ENCODE peak calls at places on chromosomes 5 and 9, in six cellular contexts. X is stomach, R is uterus, M is tibial nerve, V is IMR-90, P is A549. U is an unnamed sample.

GRCh38 chr9:122051401-122052346 is 41.4 kb downstream of the TTLL11 start:
- DNase-seq in X (no peak), R (no peak), M (no peak), V (peak), P (no peak), U (peak)

GRCh38 chr9:69379250-69379982 is 54.4 kb downstream of the ENTREP1 start:
- DNase-seq in X (no peak), R (no peak), M (no peak), V (peak), P (no peak), U (no peak)

GRCh38 chr9:107784235-107784958 is 294.8 kb upstream of the KLF4 start:
- DNase-seq in X (no peak), R (no peak), M (peak), V (peak), P (no peak), U (peak)

GRCh38 chr5:151810907-151811306 is 39.2 kb downstream of the G3BP1 start:
- DNase-seq in X (no peak), R (no peak), M (no peak), V (peak), P (no peak), U (peak)

GRCh38 chr5:149957855-149958254 is 2.7 kb upstream of the SLC26A2 start:
- DNase-seq in X (no peak), R (no peak), M (no peak), V (no peak), P (peak), U (no peak)

GRCh38 chr5:77644443-77645157 is 6.1 kb upstream of the OTP start:
- DNase-seq in X (no peak), R (no peak), M (no peak), V (no peak), P (no peak), U (no peak)

GRCh38 chr5:147485046-147485445 is 24.8 kb downstream of the DPYSL3 start:
- DNase-seq in X (no peak), R (no peak), M (no peak), V (peak), P (no peak), U (no peak)

GRCh38 chr5:148750614-148751013 is 75.8 kb upstream of the ADRB2 start:
- DNase-seq in X (no peak), R (no peak), M (no peak), V (no peak), P (no peak), U (no peak)

GRCh38 chr5:109964136-109964535 is 274.4 kb downstream of the MAN2A1 start:
- DNase-seq in X (no peak), R (no peak), M (no peak), V (no peak), P (no peak), U (no peak)

GRCh38 chr5:149445739-149446369 is 66.8 kb upstream of the IL17B start:
- DNase-seq in X (no peak), R (peak), M (no peak), V (peak), P (peak), U (peak)

GRCh38 chr5:169970334-169970733 is 10.0 kb downstream of the INSYN2B start:
- DNase-seq in X (no peak), R (no peak), M (no peak), V (no peak), P (no peak), U (no peak)

GRCh38 chr5:122053181-122054109 is 24.6 kb downstream of the LOX start:
- DNase-seq in X (no peak), R (peak), M (no peak), V (peak), P (no peak), U (no peak)

GRCh38 chr5:128346038-128346437 is 192.0 kb downstream of the FBN2 start:
- DNase-seq in X (no peak), R (no peak), M (no peak), V (no peak), P (no peak), U (no peak)

GRCh38 chr9:116888066-116888465 is 201.0 kb downstream of the TRIM32 start:
- DNase-seq in X (no peak), R (no peak), M (no peak), V (no peak), P (no peak), U (no peak)

GRCh38 chr5:151612689-151613427 is 21.7 kb upstream of the FAT2 start:
- DNase-seq in X (no peak), R (no peak), M (no peak), V (peak), P (peak), U (no peak)

GRCh38 chr5:121873409-121873808 is 21.7 kb downstream of the FTMT start:
- DNase-seq in X (no peak), R (no peak), M (no peak), V (no peak), P (no peak), U (no peak)

GRCh38 chr5:77030097-77031071 is at the start of gene AGGF1:
- DNase-seq in X (peak), R (peak), M (peak), V (peak), P (peak), U (peak)

GRCh38 chr5:67021522-67022316 is 174.9 kb downstream of the CD180 start:
- DNase-seq in X (no peak), R (no peak), M (no peak), V (peak), P (no peak), U (no peak)

GRCh38 chr5:91223886-91224285 is 159.2 kb downstream of the ARRDC3 start:
- DNase-seq in X (no peak), R (no peak), M (no peak), V (peak), P (no peak), U (no peak)

GRCh38 chr9:127021664-127022337 is 100.6 kb downstream of the ANGPTL2 start:
- DNase-seq in X (peak), R (peak), M (peak), V (peak), P (no peak), U (no peak)

GRCh38 chr9:91191443-91192378 is 170.0 kb downstream of the AUH start:
- DNase-seq in X (no peak), R (no peak), M (no peak), V (no peak), P (no peak), U (no peak)

GRCh38 chr9:91195372-91196012 is 166.2 kb downstream of the AUH start:
- DNase-seq in X (no peak), R (no peak), M (no peak), V (no peak), P (no peak), U (no peak)

GRCh38 chr9:91192785-91193657 is 168.7 kb downstream of the AUH start:
- DNase-seq in X (peak), R (peak), M (peak), V (peak), P (peak), U (peak)

GRCh38 chr9:91192379-91192775 is 169.3 kb downstream of the AUH start:
- DNase-seq in X (no peak), R (no peak), M (no peak), V (peak), P (no peak), U (peak)

DNA sequence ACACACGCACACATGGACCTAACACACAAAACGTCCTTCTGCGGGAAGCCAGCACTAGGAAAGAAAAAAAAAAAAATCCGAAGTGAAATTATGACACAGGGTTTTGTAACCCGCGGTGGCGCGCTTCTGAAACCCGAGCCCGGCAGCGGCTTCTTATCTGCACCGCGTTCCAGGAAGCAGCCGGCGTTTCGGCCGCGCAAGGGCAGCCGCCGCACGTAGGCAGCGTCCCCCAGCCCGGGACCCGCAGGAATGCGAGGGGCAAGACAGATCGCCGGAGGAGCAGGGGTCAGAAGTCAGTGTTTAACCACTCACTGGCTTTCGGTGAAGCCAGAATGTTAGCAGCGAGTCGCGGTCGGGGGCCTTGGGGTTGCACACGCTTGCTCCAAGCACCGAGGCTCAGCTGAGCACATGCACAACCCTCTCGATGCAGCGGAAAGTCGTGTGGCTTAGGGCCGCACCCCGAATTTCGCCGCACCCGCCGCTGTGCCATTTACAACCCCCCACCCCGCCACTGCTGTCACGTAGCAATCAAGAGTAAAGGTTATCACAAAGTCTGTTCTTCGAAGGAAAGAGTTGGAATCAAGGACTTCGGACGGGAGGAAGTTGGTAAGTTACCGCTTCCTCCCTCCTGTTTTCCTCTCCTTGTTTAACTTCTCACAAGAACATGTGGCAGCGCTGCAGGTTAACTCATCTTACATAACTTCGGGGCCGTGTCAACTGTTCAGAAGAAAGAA is 167.9 kb downstream of the AUH start:
- DNase-seq in X (peak), R (peak), M (peak), V (peak), P (peak), U (peak)
- TF ChIP-seq POLR2A in X (peak), R (peak), M (no peak), V (peak), P (no peak), U (no peak)

DNA sequence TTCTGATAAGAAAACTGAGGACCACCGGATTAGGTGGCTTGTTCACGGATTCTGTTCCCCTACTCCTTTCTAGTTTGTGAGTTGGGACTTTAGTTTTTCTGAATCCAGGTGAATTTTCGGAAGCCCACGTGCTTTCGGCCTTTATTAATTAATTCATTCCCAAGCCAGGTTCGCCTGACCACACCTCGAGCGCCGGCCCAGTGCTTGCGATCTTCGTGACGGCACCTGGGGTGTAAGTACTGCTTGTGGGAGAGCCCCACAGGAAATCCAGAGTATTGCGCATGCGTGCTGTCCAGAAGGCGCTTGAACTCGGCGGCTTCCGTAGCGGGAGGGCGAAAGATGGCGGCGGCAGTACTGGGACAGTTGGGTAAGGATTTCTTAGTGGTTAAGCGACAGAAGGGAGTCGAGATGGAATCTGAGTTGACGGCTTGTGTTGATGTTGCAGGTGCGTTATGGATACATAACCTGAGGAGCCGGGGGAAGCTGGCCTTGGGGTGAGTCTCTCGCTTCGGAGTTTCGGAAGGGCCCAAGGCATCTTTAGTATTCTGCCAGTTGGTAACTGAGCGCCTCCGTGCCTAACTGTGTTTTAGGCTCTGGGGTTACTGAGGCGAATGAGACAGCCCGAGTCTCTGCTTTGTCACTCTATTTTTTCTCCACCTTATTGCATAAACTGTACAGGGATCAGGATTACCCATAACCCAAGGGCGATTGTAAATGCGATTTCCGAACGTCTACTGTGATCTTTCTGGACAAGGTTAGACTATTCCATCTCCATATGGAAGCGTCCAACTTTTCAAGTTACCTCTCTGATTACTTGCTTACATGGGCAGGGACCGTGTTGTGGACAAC is at the start of gene MRPL22:
- DNase-seq in X (peak), R (peak), M (peak), V (peak), P (peak), U (peak)
- TF ChIP-seq POLR2A in X (no peak), R (no peak), M (no peak), V (peak), P (peak), U (peak)

DNA sequence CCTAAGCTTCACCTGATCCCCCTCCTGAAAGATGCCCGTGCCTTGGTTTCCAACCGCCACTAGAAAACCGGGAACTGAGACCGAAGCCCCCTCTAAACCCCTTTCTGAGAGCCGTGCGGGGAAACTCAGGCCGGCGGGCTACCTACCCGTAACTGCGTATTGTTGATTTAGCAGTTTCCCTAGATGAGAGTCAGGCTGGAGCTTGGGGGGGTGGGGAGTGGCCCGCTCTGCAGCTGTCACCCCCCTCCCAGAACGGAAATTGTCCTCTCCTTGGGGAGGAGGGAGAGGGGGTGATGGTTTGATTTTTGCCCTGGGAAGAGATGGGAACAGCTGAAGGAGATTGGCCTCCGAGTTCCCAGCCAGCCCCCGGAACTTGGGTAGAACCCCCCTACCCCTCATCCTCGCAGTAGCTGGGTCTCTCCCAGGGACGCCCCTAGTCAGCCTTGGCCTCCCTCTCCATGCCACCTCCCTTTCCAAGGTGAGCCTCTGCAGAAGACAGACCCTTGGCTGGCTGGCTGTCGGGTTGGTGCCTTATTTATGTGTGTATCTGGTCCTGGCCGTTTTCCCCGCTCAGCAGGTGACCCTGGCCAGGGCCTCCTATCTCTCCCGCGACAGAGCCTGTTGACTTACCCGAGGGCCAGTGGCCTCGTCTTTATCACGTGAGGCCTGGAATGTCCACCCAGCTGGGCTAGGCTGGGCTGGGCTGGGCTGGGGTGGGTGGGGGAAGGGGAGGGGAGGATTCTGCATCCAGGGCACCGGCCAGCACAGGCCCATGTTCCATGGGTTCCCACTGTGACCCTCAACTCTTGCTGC is 2.7 kb downstream of the CXXC5 start:
- DNase-seq in X (peak), R (no peak), M (peak), V (no peak), P (no peak), U (peak)
- TF ChIP-seq POLR2A in X (no peak), R (no peak), M (peak), V (no peak), P (no peak), U (no peak)

GRCh38 chr9:111895996-111896941 is at the start of gene UGCG:
- DNase-seq in X (peak), R (peak), M (peak), V (peak), P (peak), U (peak)
- TF ChIP-seq POLR2A in X (no peak), R (peak), M (peak), V (peak), P (peak), U (peak)

GRCh38 chr9:34197280-34197679 is 18.4 kb downstream of the UBAP1 start:
- DNase-seq in X (no peak), R (no peak), M (no peak), V (no peak), P (no peak), U (no peak)
- TF ChIP-seq POLR2A in X (no peak), R (no peak), M (no peak), V (no peak), P (no peak), U (no peak)

DNA sequence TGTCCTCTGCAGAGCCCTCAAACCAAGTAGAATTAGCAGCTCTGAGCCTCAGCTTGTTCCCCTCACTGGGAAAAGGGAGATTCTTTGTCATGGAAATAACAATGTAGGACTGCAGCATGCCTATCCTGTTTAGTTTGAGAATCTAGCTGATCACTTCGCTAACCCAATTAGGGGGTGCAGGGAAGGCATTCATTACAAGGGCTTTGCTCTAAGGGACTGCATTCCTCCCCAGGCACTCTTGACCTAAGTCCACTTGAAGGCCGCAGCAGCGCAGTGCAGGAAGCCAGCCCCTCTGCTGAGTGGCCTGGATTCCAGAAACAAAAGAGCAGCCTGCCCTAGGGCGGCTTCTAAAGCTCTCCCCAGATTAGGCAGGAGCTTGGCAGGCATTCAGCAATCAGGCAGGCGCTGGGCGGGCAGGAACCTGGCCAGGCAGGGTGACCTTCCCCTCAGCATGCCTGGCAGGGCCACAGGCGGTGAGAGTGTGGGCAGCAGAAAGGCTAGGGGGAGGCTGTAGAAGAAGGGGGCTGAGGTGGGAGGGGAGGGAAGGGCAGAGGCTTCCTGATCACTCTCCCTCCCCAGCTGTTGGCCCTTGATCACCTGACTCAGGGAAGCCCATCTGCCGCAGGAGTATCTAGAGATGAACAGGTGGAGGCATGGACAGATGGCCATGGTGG is 24.8 kb downstream of the CCNJL start:
- DNase-seq in X (peak), R (no peak), M (no peak), V (no peak), P (no peak), U (no peak)
- TF ChIP-seq POLR2A in X (no peak), R (no peak), M (no peak), V (no peak), P (peak), U (no peak)

GRCh38 chr5:111512406-111513174 is at the start of gene STARD4:
- DNase-seq in X (peak), R (peak), M (peak), V (peak), P (peak), U (peak)
- TF ChIP-seq POLR2A in X (peak), R (peak), M (peak), V (peak), P (peak), U (peak)

GRCh38 chr9:114059047-114059803 is 18.9 kb downstream of the AMBP start:
- DNase-seq in X (no peak), R (no peak), M (no peak), V (no peak), P (no peak), U (no peak)
- TF ChIP-seq POLR2A in X (no peak), R (no peak), M (no peak), V (no peak), P (no peak), U (no peak)

GRCh38 chr9:137618105-137619067 is at the start of gene EHMT1:
- DNase-seq in X (peak), R (peak), M (peak), V (peak), P (peak), U (peak)
- TF ChIP-seq POLR2A in X (peak), R (peak), M (peak), V (peak), P (peak), U (peak)

GRCh38 chr5:132384506-132384905 is 15.0 kb downstream of the SLC22A5 start:
- DNase-seq in X (peak), R (no peak), M (no peak), V (no peak), P (no peak), U (no peak)
- TF ChIP-seq POLR2A in X (no peak), R (no peak), M (no peak), V (no peak), P (no peak), U (no peak)

U was measured in erythroblast.